ENCODE peak calls at places on chromosomes 2 and 18, in nine cellular contexts. G is H9; D is NT2/D1; X is AG08396; U is retinal pigment epithelial cell; H is stimulated activated CD4-positive, alpha-beta T cell treated with anti-CD3 and anti-CD28 coated beads, TNF-alpha, amount 100 ng/mL, for 4 hours; B is immature natural killer cell; P is prostate gland; I is activated CD4-positive, alpha-beta T cell treated with anti-CD3 and anti-CD28 coated beads for 24 hours. A is an unnamed sample.

GRCh38 chr2:231385429-231385828 is 10.1 kb upstream of the B3GNT7 start:
- DNase-seq in H (no peak), P (no peak), I (no peak), B (no peak), X (no peak), U (no peak), D (no peak), G (no peak), A (no peak)

GRCh38 chr2:225670111-225670974 is 270.8 kb downstream of the NYAP2 start:
- DNase-seq in U (no peak), I (no peak), G (no peak), P (no peak), H (no peak), B (no peak), D (peak), X (peak), A (peak)

GRCh38 chr2:47334356-47335136 is 68.4 kb upstream of the MSH2 start:
- DNase-seq in X (no peak), B (no peak), G (peak), P (no peak), H (no peak), D (peak), I (no peak), U (no peak), A (no peak)

GRCh38 chr2:173986805-173987204 is 21.6 kb upstream of the SP3 start:
- DNase-seq in H (no peak), G (no peak), X (no peak), I (no peak), B (no peak), P (no peak), U (no peak), D (no peak), A (no peak)

GRCh38 chr2:142857247-142858154 is 20.0 kb upstream of the KYNU start:
- DNase-seq in B (no peak), U (no peak), I (no peak), D (no peak), P (no peak), G (no peak), X (no peak), H (no peak), A (no peak)

GRCh38 chr18:46152436-46152807 is 48.2 kb downstream of the HAUS1 start:
- DNase-seq in B (no peak), I (no peak), U (peak), D (no peak), P (no peak), X (peak), G (no peak), H (no peak), A (no peak)

GRCh38 chr18:75563150-75563549 is 135.6 kb upstream of the SMIM21 start:
- DNase-seq in U (no peak), G (no peak), B (no peak), I (no peak), D (no peak), X (no peak), H (no peak), P (no peak), A (no peak)

GRCh38 chr2:111160758-111161157 is 40.0 kb downstream of the BCL2L11 start:
- DNase-seq in I (no peak), X (peak), G (no peak), B (no peak), P (no peak), H (no peak), D (no peak), U (no peak), A (no peak)

GRCh38 chr2:9809064-9809356 is 34.3 kb upstream of the TAF1B start:
- DNase-seq in I (no peak), U (no peak), P (peak), D (no peak), X (no peak), H (no peak), B (no peak), G (no peak), A (no peak)

GRCh38 chr2:157839822-157840221 is 36.3 kb downstream of the ACVR1 start:
- DNase-seq in B (no peak), U (no peak), G (no peak), I (no peak), P (no peak), D (no peak), X (no peak), H (no peak), A (no peak)

GRCh38 chr18:73093687-73094250 is 226.0 kb upstream of the NETO1 start:
- DNase-seq in G (no peak), P (no peak), B (no peak), U (no peak), H (no peak), I (no peak), X (no peak), D (no peak), A (no peak)

GRCh38 chr2:12897181-12897580 is 180.4 kb downstream of the TRIB2 start:
- DNase-seq in P (no peak), X (no peak), D (no peak), B (no peak), I (no peak), U (no peak), H (no peak), G (no peak), A (no peak)

GRCh38 chr2:211161236-211161635 is 604.8 kb downstream of the CPS1 start:
- DNase-seq in B (no peak), P (no peak), D (no peak), G (no peak), U (peak), I (no peak), H (no peak), X (no peak), A (no peak)

GRCh38 chr2:105553538-105554196 is 154.8 kb upstream of the FHL2 start:
- DNase-seq in U (peak), P (no peak), H (no peak), X (peak), I (no peak), G (no peak), D (no peak), B (no peak), A (no peak)

GRCh38 chr18:76443519-76444435 is 51.3 kb downstream of the ZNF516 start:
- DNase-seq in U (no peak), I (no peak), X (no peak), H (no peak), B (no peak), G (no peak), P (no peak), D (no peak), A (no peak)

GRCh38 chr18:46856975-46857374 is 60.3 kb downstream of the PIAS2 start:
- DNase-seq in H (no peak), B (no peak), D (no peak), P (no peak), G (no peak), I (no peak), U (no peak), X (peak), A (peak)

A was measured in OCI-LY7.